ENCODE peak calls at places on chromosomes 6 and 20, in ten cellular contexts. F is stimulated activated CD8-positive, alpha-beta memory T cell treated with anti-CD3 and anti-CD28 coated beads, Interleukin-15, amount 100 ng/mL, for 48 hours; W is caudate nucleus; I is mucosa of descending colon; V is ELR; B is fibroblast of the conjunctiva; Y is left ventricle myocardium inferior; E is HT1080; Q is DMS 273 treated with DMSO at 0.1 percent for 48 hours; M is psoas muscle. K is an unnamed sample.

GRCh38 chr6:168121308-168121665 is 42.3 kb upstream of the FRMD1 start:
- DNase-seq in F (no peak), W (no peak), I (no peak), V (no peak), B (no peak), Y (no peak), E (no peak), Q (no peak), M (peak; percentile 16), K (no peak)

GRCh38 chr6:136235233-136235564 is 14.9 kb downstream of the MTFR2 start:
- DNase-seq in F (no peak), W (no peak), I (no peak), V (peak; percentile 56), B (no peak), Y (no peak), E (peak; percentile 46), Q (no peak), M (no peak), K (no peak)

GRCh38 chr6:169112483-169113320 is 140.9 kb downstream of the THBS2 start:
- DNase-seq in F (no peak), W (no peak), I (no peak), V (no peak), B (no peak), Y (no peak), E (no peak), Q (no peak), M (no peak), K (no peak)

GRCh38 chr6:117469356-117469755 is 13.1 kb upstream of the DCBLD1 start:
- DNase-seq in F (no peak), W (no peak), I (no peak), V (no peak), B (no peak), Y (no peak), E (no peak), Q (no peak), M (no peak), K (no peak)

GRCh38 chr20:19073584-19074198 is 138.8 kb upstream of the SLC24A3 start:
- DNase-seq in F (no peak), W (no peak), I (no peak), V (peak; percentile 9), B (no peak), Y (no peak), E (no peak), Q (no peak), M (no peak), K (no peak)

GRCh38 chr20:24503352-24503931 is 34.0 kb downstream of the SYNDIG1 start:
- DNase-seq in F (no peak), W (peak; percentile 44), I (no peak), V (peak; percentile 16), B (no peak), Y (peak; percentile 51), E (peak; percentile 22), Q (no peak), M (no peak), K (no peak)

GRCh38 chr6:27138837-27139752 is 108.4 kb upstream of the PRSS16 start:
- DNase-seq in F (peak; percentile 69), W (peak; percentile 2), I (peak; percentile 74), V (peak; percentile 83), B (peak; percentile 79), Y (peak; percentile 31), E (no peak), Q (no peak), M (peak; percentile 60), K (peak; percentile 54)

GRCh38 chr6:2790588-2790987 is 25.4 kb downstream of the WRNIP1 start:
- DNase-seq in F (no peak), W (no peak), I (no peak), V (peak; percentile 64), B (peak; percentile 38), Y (no peak), E (no peak), Q (no peak), M (no peak), K (no peak)

GRCh38 chr6:43171284-43172126 is 436 bp downstream of the SRF start:
- DNase-seq in F (no peak), W (no peak), I (peak; percentile 65), V (peak; percentile 38), B (no peak), Y (no peak), E (no peak), Q (no peak), M (peak; percentile 65), K (no peak)

GRCh38 chr6:139790527-139790926 is 416.1 kb upstream of the CITED2 start:
- DNase-seq in F (no peak), W (no peak), I (no peak), V (no peak), B (no peak), Y (no peak), E (no peak), Q (no peak), M (no peak), K (no peak)

GRCh38 chr20:5397418-5397817 is 80.7 kb upstream of the PROKR2 start:
- DNase-seq in F (no peak), W (no peak), I (no peak), V (peak; percentile 49), B (no peak), Y (no peak), E (peak; percentile 44), Q (no peak), M (no peak), K (no peak)

GRCh38 chr6:69331886-69332285 is 464.9 kb downstream of the LMBRD1 start:
- DNase-seq in F (no peak), W (no peak), I (no peak), V (no peak), B (no peak), Y (no peak), E (no peak), Q (no peak), M (no peak), K (no peak)

GRCh38 chr6:74409447-74409846 is 713.4 kb downstream of the CD109 start:
- DNase-seq in F (no peak), W (no peak), I (no peak), V (peak; percentile 78), B (peak; percentile 72), Y (no peak), E (peak; percentile 37), Q (no peak), M (no peak), K (no peak)